ENCODE peak calls at places on chromosomes 12 and 14, in nine cellular contexts. One of them, this sample, is unnamed.

GRCh38 chr12:96399919-96400630 is at the start of gene CDK17:
- DNase-seq in HFF-Myc: no peak
- DNase-seq in AG10803: peak
- DNase-seq in neural crest cell: peak
- DNase-seq in fibroblast of the aortic adventitia: peak
- DNase-seq in ovary: peak
- DNase-seq in bronchial epithelial cell: peak
- DNase-seq in BE2C: peak
- DNase-seq in astrocyte of the cerebellum: peak
- DNase-seq in this sample: peak

GRCh38 chr12:7512528-7512927 is 9.0 kb upstream of the CD163 start:
- DNase-seq in HFF-Myc: peak
- DNase-seq in AG10803: peak
- DNase-seq in neural crest cell: no peak
- DNase-seq in fibroblast of the aortic adventitia: peak
- DNase-seq in ovary: no peak
- DNase-seq in bronchial epithelial cell: peak
- DNase-seq in BE2C: no peak
- DNase-seq in astrocyte of the cerebellum: peak
- DNase-seq in this sample: no peak

GRCh38 chr12:79674629-79675028 is 16.1 kb downstream of the PAWR start:
- DNase-seq in HFF-Myc: no peak
- DNase-seq in AG10803: peak
- DNase-seq in neural crest cell: no peak
- DNase-seq in fibroblast of the aortic adventitia: peak
- DNase-seq in ovary: no peak
- DNase-seq in bronchial epithelial cell: peak
- DNase-seq in BE2C: no peak
- DNase-seq in astrocyte of the cerebellum: peak
- DNase-seq in this sample: no peak

GRCh38 chr12:90124289-90124688 is 415.7 kb upstream of the ATP2B1 start:
- DNase-seq in HFF-Myc: no peak
- DNase-seq in AG10803: peak
- DNase-seq in neural crest cell: no peak
- DNase-seq in fibroblast of the aortic adventitia: no peak
- DNase-seq in ovary: no peak
- DNase-seq in bronchial epithelial cell: peak
- DNase-seq in BE2C: no peak
- DNase-seq in astrocyte of the cerebellum: no peak
- DNase-seq in this sample: no peak

GRCh38 chr12:77354766-77355362 is 289.5 kb upstream of the E2F7 start:
- DNase-seq in HFF-Myc: no peak
- DNase-seq in AG10803: peak
- DNase-seq in neural crest cell: no peak
- DNase-seq in fibroblast of the aortic adventitia: peak
- DNase-seq in ovary: no peak
- DNase-seq in bronchial epithelial cell: peak
- DNase-seq in BE2C: no peak
- DNase-seq in astrocyte of the cerebellum: no peak
- DNase-seq in this sample: no peak

GRCh38 chr12:132150780-132151144 is 6.5 kb downstream of the NOC4L start:
- DNase-seq in HFF-Myc: no peak
- DNase-seq in AG10803: no peak
- DNase-seq in neural crest cell: no peak
- DNase-seq in fibroblast of the aortic adventitia: no peak
- DNase-seq in ovary: no peak
- DNase-seq in bronchial epithelial cell: no peak
- DNase-seq in BE2C: peak
- DNase-seq in astrocyte of the cerebellum: no peak
- DNase-seq in this sample: no peak

GRCh38 chr14:21991130-21991529 is 317.5 kb upstream of the OR4E1 start:
- DNase-seq in HFF-Myc: no peak
- DNase-seq in AG10803: no peak
- DNase-seq in neural crest cell: no peak
- DNase-seq in fibroblast of the aortic adventitia: no peak
- DNase-seq in ovary: no peak
- DNase-seq in bronchial epithelial cell: no peak
- DNase-seq in BE2C: no peak
- DNase-seq in astrocyte of the cerebellum: no peak
- DNase-seq in this sample: no peak

GRCh38 chr12:34397591-34398365 is 375.5 kb downstream of the ALG10 start:
- DNase-seq in HFF-Myc: no peak
- DNase-seq in AG10803: no peak
- DNase-seq in neural crest cell: no peak
- DNase-seq in fibroblast of the aortic adventitia: no peak
- DNase-seq in ovary: peak
- DNase-seq in bronchial epithelial cell: no peak
- DNase-seq in BE2C: peak
- DNase-seq in astrocyte of the cerebellum: no peak
- DNase-seq in this sample: peak

GRCh38 chr14:22739423-22739822 is 27.1 kb upstream of the OXA1L start:
- DNase-seq in HFF-Myc: no peak
- DNase-seq in AG10803: no peak
- DNase-seq in neural crest cell: no peak
- DNase-seq in fibroblast of the aortic adventitia: peak
- DNase-seq in ovary: no peak
- DNase-seq in bronchial epithelial cell: no peak
- DNase-seq in BE2C: no peak
- DNase-seq in astrocyte of the cerebellum: no peak
- DNase-seq in this sample: no peak

GRCh38 chr14:61147898-61148549 is 133.1 kb downstream of the TMEM30B start:
- DNase-seq in HFF-Myc: peak
- DNase-seq in AG10803: peak
- DNase-seq in neural crest cell: peak
- DNase-seq in fibroblast of the aortic adventitia: peak
- DNase-seq in ovary: peak
- DNase-seq in bronchial epithelial cell: peak
- DNase-seq in BE2C: no peak
- DNase-seq in astrocyte of the cerebellum: peak
- DNase-seq in this sample: no peak

GRCh38 chr14:53152627-53152908 is 555 bp downstream of the DDHD1 start:
- DNase-seq in HFF-Myc: no peak
- DNase-seq in AG10803: no peak
- DNase-seq in neural crest cell: no peak
- DNase-seq in fibroblast of the aortic adventitia: no peak
- DNase-seq in ovary: no peak
- DNase-seq in bronchial epithelial cell: no peak
- DNase-seq in BE2C: no peak
- DNase-seq in astrocyte of the cerebellum: no peak
- DNase-seq in this sample: no peak

GRCh38 chr12:108770963-108771362 is 39.6 kb upstream of the CORO1C start:
- DNase-seq in HFF-Myc: no peak
- DNase-seq in AG10803: no peak
- DNase-seq in neural crest cell: no peak
- DNase-seq in fibroblast of the aortic adventitia: no peak
- DNase-seq in ovary: no peak
- DNase-seq in bronchial epithelial cell: no peak
- DNase-seq in BE2C: no peak
- DNase-seq in astrocyte of the cerebellum: no peak
- DNase-seq in this sample: no peak

GRCh38 chr12:108766294-108766693 is 35.0 kb upstream of the CORO1C start:
- DNase-seq in HFF-Myc: no peak
- DNase-seq in AG10803: no peak
- DNase-seq in neural crest cell: no peak
- DNase-seq in fibroblast of the aortic adventitia: no peak
- DNase-seq in ovary: no peak
- DNase-seq in bronchial epithelial cell: no peak
- DNase-seq in BE2C: no peak
- DNase-seq in astrocyte of the cerebellum: no peak
- DNase-seq in this sample: no peak

GRCh38 chr12:108772247-108772646 is 40.9 kb upstream of the CORO1C start:
- DNase-seq in HFF-Myc: no peak
- DNase-seq in AG10803: no peak
- DNase-seq in neural crest cell: no peak
- DNase-seq in fibroblast of the aortic adventitia: no peak
- DNase-seq in ovary: no peak
- DNase-seq in bronchial epithelial cell: no peak
- DNase-seq in BE2C: no peak
- DNase-seq in astrocyte of the cerebellum: no peak
- DNase-seq in this sample: no peak

GRCh38 chr12:108770269-108770829 is 39.0 kb upstream of the CORO1C start:
- DNase-seq in HFF-Myc: no peak
- DNase-seq in AG10803: no peak
- DNase-seq in neural crest cell: no peak
- DNase-seq in fibroblast of the aortic adventitia: no peak
- DNase-seq in ovary: no peak
- DNase-seq in bronchial epithelial cell: no peak
- DNase-seq in BE2C: no peak
- DNase-seq in astrocyte of the cerebellum: no peak
- DNase-seq in this sample: no peak

DNA sequence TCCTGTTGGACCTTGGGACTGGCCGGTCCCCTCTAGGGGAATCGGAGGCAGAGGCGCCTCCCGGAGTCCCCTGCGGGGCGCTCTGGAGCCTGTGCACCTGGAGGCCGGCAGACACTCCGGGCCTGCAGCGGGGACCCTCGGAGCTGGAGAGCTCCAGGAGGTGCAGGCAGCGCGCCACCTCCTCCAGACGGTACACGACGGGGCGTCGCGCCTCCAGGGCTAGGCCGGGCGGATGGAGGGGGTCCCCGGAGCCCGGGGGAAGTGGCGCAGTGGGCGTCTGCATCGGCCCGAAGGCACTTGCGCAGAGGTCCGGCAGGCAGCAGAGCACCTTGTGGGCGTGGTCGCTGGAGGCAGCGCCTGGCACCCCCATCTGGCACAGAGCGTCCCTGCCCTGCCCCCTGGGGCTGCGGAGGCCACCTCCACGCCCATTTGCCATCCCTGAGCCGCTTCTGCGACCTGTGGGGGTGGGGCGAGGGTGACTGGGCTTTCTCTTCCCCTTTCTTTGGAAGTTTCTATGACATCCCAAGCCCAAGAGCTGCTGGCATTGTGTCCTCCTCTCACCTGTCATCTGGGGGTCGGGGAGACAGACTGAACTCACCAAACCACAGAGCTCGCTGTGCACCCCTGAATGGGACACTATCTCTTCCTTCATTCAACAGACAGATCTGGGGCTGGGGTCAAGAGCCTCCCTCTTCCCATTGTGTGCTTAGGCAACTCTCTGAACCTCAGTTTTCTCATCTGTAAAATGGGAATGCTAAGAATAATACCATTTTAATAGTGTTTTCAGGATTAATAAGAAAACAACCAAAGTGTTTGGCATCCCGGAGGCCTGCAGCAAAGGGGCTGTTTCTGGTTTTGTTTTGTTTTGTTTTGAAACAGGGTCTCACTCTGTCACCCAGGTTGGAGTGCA is 37.5 kb upstream of the CORO1C start:
- DNase-seq in HFF-Myc: no peak
- DNase-seq in AG10803: no peak
- DNase-seq in neural crest cell: peak
- DNase-seq in fibroblast of the aortic adventitia: no peak
- DNase-seq in ovary: no peak
- DNase-seq in bronchial epithelial cell: no peak
- DNase-seq in BE2C: peak
- DNase-seq in astrocyte of the cerebellum: no peak
- DNase-seq in this sample: peak
- TF ChIP-seq CTCF in HFF-Myc: no peak
- TF ChIP-seq CTCF in AG10803: no peak
- TF ChIP-seq CTCF in neural crest cell: no peak
- TF ChIP-seq CTCF in fibroblast of the aortic adventitia: no peak
- TF ChIP-seq CTCF in ovary: no peak
- TF ChIP-seq CTCF in bronchial epithelial cell: peak
- TF ChIP-seq CTCF in BE2C: no peak
- TF ChIP-seq CTCF in astrocyte of the cerebellum: no peak
- TF ChIP-seq CTCF in this sample: no peak

DNA sequence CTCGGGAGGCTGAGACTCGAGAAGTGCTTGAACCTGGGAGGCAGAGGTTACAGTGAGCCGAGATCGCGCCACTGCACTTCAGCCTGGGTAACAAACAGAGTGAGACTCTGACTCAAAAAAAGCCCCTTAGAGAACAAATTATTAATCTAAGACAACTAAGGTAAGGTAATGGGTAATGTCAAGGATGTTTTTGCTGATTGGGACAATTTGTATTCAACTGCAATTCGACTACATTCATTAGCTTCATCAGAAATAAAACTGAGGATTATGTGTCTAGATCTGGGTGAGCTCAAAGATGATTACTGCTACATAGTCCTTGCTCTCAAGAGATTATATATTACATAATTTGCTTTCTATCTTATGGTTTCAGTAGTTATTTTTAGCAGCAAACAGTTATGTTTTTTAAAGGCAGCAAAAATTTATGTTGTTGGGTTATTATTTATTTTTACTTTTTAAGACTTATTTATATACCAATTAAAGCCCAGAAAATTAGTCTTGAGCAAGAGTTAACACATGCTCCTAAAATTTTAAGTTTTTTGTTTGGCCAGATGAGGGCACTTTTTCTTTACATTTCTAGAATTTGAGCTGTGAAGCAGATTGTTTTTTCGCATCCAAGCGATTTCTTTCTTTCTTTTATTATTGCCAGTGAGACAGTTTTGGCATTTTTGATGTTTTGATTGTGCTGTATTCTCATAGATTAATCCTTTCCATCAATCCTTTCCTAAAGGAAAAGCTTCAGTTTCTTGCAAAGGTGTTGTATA is 52.3 kb downstream of the PLEKHA5 start:
- DNase-seq in HFF-Myc: no peak
- DNase-seq in AG10803: no peak
- DNase-seq in neural crest cell: no peak
- DNase-seq in fibroblast of the aortic adventitia: peak
- DNase-seq in ovary: no peak
- DNase-seq in bronchial epithelial cell: no peak
- DNase-seq in BE2C: no peak
- DNase-seq in astrocyte of the cerebellum: no peak
- DNase-seq in this sample: no peak
- TF ChIP-seq CTCF in HFF-Myc: no peak
- TF ChIP-seq CTCF in AG10803: peak
- TF ChIP-seq CTCF in neural crest cell: peak
- TF ChIP-seq CTCF in fibroblast of the aortic adventitia: peak
- TF ChIP-seq CTCF in ovary: no peak
- TF ChIP-seq CTCF in bronchial epithelial cell: no peak
- TF ChIP-seq CTCF in BE2C: no peak
- TF ChIP-seq CTCF in astrocyte of the cerebellum: peak
- TF ChIP-seq CTCF in this sample: peak

GRCh38 chr14:65438266-65438933 is 25.9 kb downstream of the FUT8 start:
- DNase-seq in HFF-Myc: no peak
- DNase-seq in AG10803: no peak
- DNase-seq in neural crest cell: no peak
- DNase-seq in fibroblast of the aortic adventitia: no peak
- DNase-seq in ovary: no peak
- DNase-seq in bronchial epithelial cell: no peak
- DNase-seq in BE2C: no peak
- DNase-seq in astrocyte of the cerebellum: no peak
- DNase-seq in this sample: no peak
- TF ChIP-seq CTCF in HFF-Myc: no peak
- TF ChIP-seq CTCF in AG10803: no peak
- TF ChIP-seq CTCF in neural crest cell: no peak
- TF ChIP-seq CTCF in fibroblast of the aortic adventitia: no peak
- TF ChIP-seq CTCF in ovary: no peak
- TF ChIP-seq CTCF in bronchial epithelial cell: no peak
- TF ChIP-seq CTCF in BE2C: no peak
- TF ChIP-seq CTCF in astrocyte of the cerebellum: no peak
- TF ChIP-seq CTCF in this sample: no peak

DNA sequence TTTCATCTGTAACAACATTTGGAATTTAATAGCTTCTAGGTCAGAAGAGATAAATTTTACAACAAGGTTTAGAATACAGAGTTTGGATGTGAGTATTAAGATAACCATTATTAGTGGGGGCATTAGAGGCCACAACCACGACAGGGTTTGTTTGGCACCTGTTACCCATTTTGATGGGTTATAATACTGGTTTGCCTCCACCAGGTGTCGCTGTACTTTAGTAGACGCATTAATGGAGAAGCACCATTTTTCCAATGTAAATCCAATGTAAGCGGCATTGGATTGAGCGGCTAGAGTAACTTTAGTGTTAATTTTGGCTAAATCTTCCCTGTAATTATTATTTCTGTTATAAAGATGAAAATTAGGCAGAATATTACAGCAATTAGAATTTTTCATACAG is 136.2 kb downstream of the SLCO1B3 start:
- DNase-seq in HFF-Myc: no peak
- DNase-seq in AG10803: no peak
- DNase-seq in neural crest cell: peak
- DNase-seq in fibroblast of the aortic adventitia: peak
- DNase-seq in ovary: no peak
- DNase-seq in bronchial epithelial cell: peak
- DNase-seq in BE2C: peak
- DNase-seq in astrocyte of the cerebellum: peak
- DNase-seq in this sample: no peak
- TF ChIP-seq CTCF in HFF-Myc: peak
- TF ChIP-seq CTCF in AG10803: no peak
- TF ChIP-seq CTCF in neural crest cell: peak
- TF ChIP-seq CTCF in fibroblast of the aortic adventitia: peak
- TF ChIP-seq CTCF in ovary: no peak
- TF ChIP-seq CTCF in bronchial epithelial cell: peak
- TF ChIP-seq CTCF in BE2C: peak
- TF ChIP-seq CTCF in astrocyte of the cerebellum: peak
- TF ChIP-seq CTCF in this sample: no peak

This sample was measured in natural killer cell.